ENCODE peak calls at places on chromosome 7, in seven cellular contexts. N is body of pancreas, T is iPS DF 6.9, J is H9, C is left ventricle myocardium inferior, W is K562, K is pancreas. U is an unnamed sample.

GRCh38 chr7:68776326-68776725 is 821.9 kb upstream of the AUTS2 start:
- DNase-seq in N (no peak), C (no peak), W (no peak), K (no peak), J (no peak), T (no peak), U (no peak)

GRCh38 chr7:55504093-55504859 is 68.0 kb downstream of the VOPP1 start:
- DNase-seq in C (no peak), T (no peak), K (no peak), N (no peak), W (no peak), J (no peak), U (peak; percentile 32)

GRCh38 chr7:135558337-135558767 is 635 bp downstream of the NUP205 start:
- DNase-seq in K (no peak), W (peak; percentile 94), T (peak; percentile 29), N (peak; percentile 23), J (peak; percentile 45), C (peak; percentile 34), U (peak; percentile 36)

GRCh38 chr7:36657031-36657660 is 67.1 kb downstream of the AOAH start:
- DNase-seq in W (no peak), J (no peak), K (no peak), T (no peak), N (no peak), C (no peak), U (no peak)

GRCh38 chr7:33903770-33904679 is 1.3 kb upstream of the BMPER start:
- DNase-seq in J (peak; percentile 61), K (no peak), T (no peak), N (peak; percentile 12), C (peak; percentile 41), W (no peak), U (no peak)

GRCh38 chr7:2812831-2813230 is 31.3 kb downstream of the GNA12 start:
- DNase-seq in T (no peak), C (no peak), K (no peak), J (no peak), W (no peak), N (no peak), U (no peak)

GRCh38 chr7:117809958-117810357 is 63.3 kb downstream of the CTTNBP2 start:
- DNase-seq in T (no peak), C (no peak), K (peak; percentile 56), N (peak; percentile 38), J (no peak), W (peak; percentile 21), U (no peak)

GRCh38 chr7:142134944-142135343 is 23.4 kb downstream of the MGAM2 start:
- DNase-seq in W (no peak), K (no peak), C (no peak), T (no peak), J (no peak), N (no peak), U (no peak)

GRCh38 chr7:41754046-41754445 is 51.2 kb upstream of the INHBA start:
- DNase-seq in K (no peak), N (no peak), W (no peak), C (no peak), J (no peak), T (no peak), U (no peak)

GRCh38 chr7:151310578-151310977 is 31.0 kb upstream of the NUB1 start:
- DNase-seq in J (no peak), C (no peak), T (no peak), N (no peak), W (peak; percentile 57), K (no peak), U (no peak)

GRCh38 chr7:16492513-16493062 is 27.1 kb upstream of the SOSTDC1 start:
- DNase-seq in W (peak; percentile 72), T (no peak), C (no peak), N (no peak), J (no peak), K (no peak), U (no peak)

GRCh38 chr7:6508950-6509349 is 42.3 kb downstream of the GRID2IP start:
- DNase-seq in J (no peak), T (no peak), K (no peak), N (no peak), W (no peak), C (no peak), U (no peak)

GRCh38 chr7:4631664-4632171 is 50.4 kb upstream of the FOXK1 start:
- DNase-seq in N (peak; percentile 48), J (peak; percentile 87), C (peak; percentile 76), T (no peak), W (peak; percentile 84), K (peak; percentile 29), U (peak; percentile 73)

GRCh38 chr7:132216847-132217246 is 359.4 kb downstream of the PLXNA4 start:
- DNase-seq in C (no peak), N (no peak), K (no peak), W (no peak), J (no peak), T (no peak), U (no peak)

GRCh38 chr7:80134105-80134535 is 511 bp upstream of the GNAI1 start:
- DNase-seq in K (no peak), N (no peak), T (no peak), J (peak; percentile 62), W (no peak), C (no peak), U (no peak)

GRCh38 chr7:122883049-122883670 is 3.1 kb downstream of the CADPS2 start:
- DNase-seq in J (no peak), W (no peak), C (no peak), K (no peak), T (no peak), N (no peak), U (no peak)

GRCh38 chr7:88269606-88270005 is 37.1 kb downstream of the STEAP4 start:
- DNase-seq in N (no peak), T (no peak), C (no peak), J (no peak), W (no peak), K (no peak), U (no peak)

GRCh38 chr7:51141451-51141971 is 175.1 kb downstream of the COBL start:
- DNase-seq in J (no peak), C (no peak), N (no peak), W (peak; percentile 5), T (no peak), K (no peak), U (no peak)

GRCh38 chr7:128204455-128204854 is 36.6 kb upstream of the LEP start:
- DNase-seq in K (no peak), T (no peak), W (peak; percentile 82), N (no peak), C (no peak), J (peak; percentile 9), U (no peak)

GRCh38 chr7:128205068-128205467 is 36.0 kb upstream of the LEP start:
- DNase-seq in C (no peak), J (peak; percentile 8), W (no peak), K (no peak), T (no peak), N (no peak), U (no peak)

GRCh38 chr7:128202287-128202957 is 38.7 kb upstream of the LEP start:
- DNase-seq in W (no peak), J (peak; percentile 17), C (no peak), N (no peak), T (no peak), K (no peak), U (no peak)

GRCh38 chr7:128203047-128203491 is 38.0 kb upstream of the LEP start:
- DNase-seq in N (peak; percentile 20), J (peak; percentile 4), T (no peak), K (peak; percentile 70), C (no peak), W (no peak), U (no peak)

GRCh38 chr7:128203710-128204214 is 37.3 kb upstream of the LEP start:
- DNase-seq in J (peak; percentile 14), T (no peak), K (no peak), W (no peak), C (no peak), N (no peak), U (no peak)
- H3K27me3 ChIP-seq in J (peaks cover 15% of the 10 kb centered on the region), T (peaks cover 19% of the 10 kb centered on the region), K (no peaks in the 10 kb centered on the region), W (peaks cover 64% of the 10 kb centered on the region), C (peaks cover 95% of the 10 kb centered on the region), N (no peaks in the 10 kb centered on the region), U (peaks cover 3% of the 10 kb centered on the region)

GRCh38 chr7:118068-118802 is 74.1 kb upstream of the FAM20C start:
- DNase-seq in T (no peak), C (no peak), W (no peak), K (no peak), J (no peak), N (no peak), U (no peak)

GRCh38 chr7:119377-120163 is 72.8 kb upstream of the FAM20C start:
- DNase-seq in T (no peak), K (no peak), N (no peak), C (peak; percentile 55), J (no peak), W (no peak), U (no peak)

GRCh38 chr7:118803-119376 is 73.5 kb upstream of the FAM20C start:
- DNase-seq in C (peak; percentile 11), W (no peak), T (no peak), K (no peak), N (no peak), J (no peak), U (no peak)

GRCh38 chr7:115274-115911 is 77.0 kb upstream of the FAM20C start:
- DNase-seq in N (no peak), J (no peak), K (no peak), W (no peak), T (no peak), C (no peak), U (no peak)

GRCh38 chr7:116188-116981 is 76.0 kb upstream of the FAM20C start:
- DNase-seq in T (no peak), W (no peak), N (no peak), K (no peak), C (peak; percentile 5), J (no peak), U (no peak)
- H3K27me3 ChIP-seq in T (no peaks in the 10 kb centered on the region), W (peaks cover 69% of the 10 kb centered on the region), N (no peaks in the 10 kb centered on the region), K (no peaks in the 10 kb centered on the region), C (peaks cover 31% of the 10 kb centered on the region), J (no peaks in the 10 kb centered on the region), U (no peaks in the 10 kb centered on the region)

DNA sequence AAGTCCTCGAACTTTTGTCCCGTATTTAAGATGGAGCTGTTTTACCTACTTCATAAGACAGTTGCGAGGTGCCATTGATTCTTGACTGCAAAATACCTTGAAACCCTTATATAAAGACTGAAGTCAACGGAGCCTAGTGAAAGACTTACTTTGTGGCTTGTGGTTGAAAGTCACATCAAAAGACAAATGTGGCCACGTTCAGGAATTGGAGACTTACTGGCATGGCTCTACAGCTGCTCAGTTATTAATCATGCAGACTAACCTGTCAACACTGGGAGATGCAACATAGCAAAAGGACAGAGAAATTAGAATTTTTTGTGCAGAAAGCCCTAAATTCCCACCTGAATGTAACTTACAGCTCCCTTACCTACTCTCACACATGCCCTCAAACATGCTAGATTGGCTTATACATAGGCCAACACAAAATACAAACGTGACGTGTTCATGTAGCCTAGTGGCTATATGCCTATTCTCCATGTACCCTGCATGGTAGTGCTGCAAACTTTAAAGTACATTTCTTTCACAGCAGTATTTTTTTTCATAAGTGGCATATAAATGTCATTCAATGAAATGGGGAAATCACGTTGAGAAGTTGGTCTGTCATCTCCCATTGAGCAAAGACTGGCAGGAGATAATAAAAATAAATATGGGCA is 170.6 kb upstream of the C7orf33 start:
- DNase-seq in K (no peak), W (no peak), N (no peak), J (no peak), T (no peak), C (no peak), U (no peak)
- H3K27me3 ChIP-seq in K (no peaks in the 10 kb centered on the region), W (peaks cover 10% of the 10 kb centered on the region), N (no peaks in the 10 kb centered on the region), J (no peaks in the 10 kb centered on the region), T (no peaks in the 10 kb centered on the region), C (peaks cover 55% of the 10 kb centered on the region), U (peaks cover 12% of the 10 kb centered on the region)

GRCh38 chr7:20783131-20783715 is 3.5 kb downstream of the SP8 start:
- DNase-seq in T (no peak), W (no peak), N (no peak), J (no peak), K (no peak), C (no peak), U (no peak)
- H3K27me3 ChIP-seq in T (peaks cover 5% of the 10 kb centered on the region), W (peaks cover 5% of the 10 kb centered on the region), N (peaks cover 6% of the 10 kb centered on the region), J (no peaks in the 10 kb centered on the region), K (peaks cover 62% of the 10 kb centered on the region), C (peaks cover 100% of the 10 kb centered on the region), U (peaks cover 100% of the 10 kb centered on the region)

GRCh38 chr7:1736469-1736817 is 66.4 kb downstream of the ELFN1 start:
- DNase-seq in W (no peak), J (no peak), K (no peak), C (no peak), N (no peak), T (no peak), U (no peak)
- H3K27me3 ChIP-seq in W (peaks cover 50% of the 10 kb centered on the region), J (no peaks in the 10 kb centered on the region), K (no peaks in the 10 kb centered on the region), C (no peaks in the 10 kb centered on the region), N (no peaks in the 10 kb centered on the region), T (no peaks in the 10 kb centered on the region), U (no peaks in the 10 kb centered on the region)

U was measured in stomach.